ENCODE peak calls at places on chromosome 17, in five cellular contexts. E is IMR-90, S is Karpas-422, V is neuronal stem cell, D is endothelial cell of umbilical vein. P is an unnamed sample.

GRCh38 chr17:80943346-80944145 is 48.1 kb upstream of the CHMP6 start:
- DNase-seq in E (no peak), V (no peak), S (no peak), D (no peak), P (no peak)

GRCh38 chr17:11557727-11558452 is 40.4 kb upstream of the DNAH9 start:
- DNase-seq in E (no peak), V (no peak), D (no peak), S (no peak), P (no peak)

GRCh38 chr17:17414316-17414937 is 62.4 kb upstream of the MED9 start:
- DNase-seq in D (no peak), E (peak), S (no peak), V (no peak), P (no peak)

GRCh38 chr17:59753522-59754467 is 46.3 kb downstream of the VMP1 start:
- DNase-seq in V (peak), S (peak), D (peak), E (peak), P (peak)

GRCh38 chr17:51841669-51842068 is 316.8 kb downstream of the CA10 start:
- DNase-seq in V (no peak), D (no peak), E (no peak), S (no peak), P (no peak)

GRCh38 chr17:691423-691822 is 23.2 kb downstream of the VPS53 start:
- DNase-seq in V (no peak), D (no peak), S (no peak), E (peak), P (no peak)

GRCh38 chr17:62826956-62827355 is 18.8 kb upstream of the MARCHF10 start:
- DNase-seq in S (no peak), E (peak), V (no peak), D (no peak), P (no peak)

GRCh38 chr17:35743911-35744328 is 9.1 kb downstream of the GAS2L2 start:
- DNase-seq in S (peak), D (peak), V (no peak), E (peak), P (peak)

GRCh38 chr17:15954222-15954621 is 9.3 kb downstream of the ADORA2B start:
- DNase-seq in E (peak), D (peak), V (no peak), S (no peak), P (no peak)

GRCh38 chr17:82808921-82809905 is 30.6 kb downstream of the ZNF750 start:
- DNase-seq in S (no peak), E (peak), D (no peak), V (no peak), P (no peak)

GRCh38 chr17:47692895-47693666 is 880 bp upstream of the TBKBP1 start:
- DNase-seq in S (no peak), E (no peak), D (peak), V (no peak), P (peak)
- H2AFZ ChIP-seq in S (peak), E (peak), D (peak), V (peak), P (peak)

GRCh38 chr17:61554209-61554608 is 36.8 kb downstream of the NACA2 start:
- DNase-seq in V (no peak), D (no peak), S (no peak), E (no peak), P (no peak)
- H2AFZ ChIP-seq in V (no peak), D (no peak), S (no peak), E (no peak), P (peak)

GRCh38 chr17:79866791-79867190 is 27.6 kb upstream of the CBX4 start:
- DNase-seq in D (no peak), E (no peak), S (no peak), V (no peak), P (no peak)
- H2AFZ ChIP-seq in D (no peak), E (no peak), S (no peak), V (no peak), P (no peak)

DNA sequence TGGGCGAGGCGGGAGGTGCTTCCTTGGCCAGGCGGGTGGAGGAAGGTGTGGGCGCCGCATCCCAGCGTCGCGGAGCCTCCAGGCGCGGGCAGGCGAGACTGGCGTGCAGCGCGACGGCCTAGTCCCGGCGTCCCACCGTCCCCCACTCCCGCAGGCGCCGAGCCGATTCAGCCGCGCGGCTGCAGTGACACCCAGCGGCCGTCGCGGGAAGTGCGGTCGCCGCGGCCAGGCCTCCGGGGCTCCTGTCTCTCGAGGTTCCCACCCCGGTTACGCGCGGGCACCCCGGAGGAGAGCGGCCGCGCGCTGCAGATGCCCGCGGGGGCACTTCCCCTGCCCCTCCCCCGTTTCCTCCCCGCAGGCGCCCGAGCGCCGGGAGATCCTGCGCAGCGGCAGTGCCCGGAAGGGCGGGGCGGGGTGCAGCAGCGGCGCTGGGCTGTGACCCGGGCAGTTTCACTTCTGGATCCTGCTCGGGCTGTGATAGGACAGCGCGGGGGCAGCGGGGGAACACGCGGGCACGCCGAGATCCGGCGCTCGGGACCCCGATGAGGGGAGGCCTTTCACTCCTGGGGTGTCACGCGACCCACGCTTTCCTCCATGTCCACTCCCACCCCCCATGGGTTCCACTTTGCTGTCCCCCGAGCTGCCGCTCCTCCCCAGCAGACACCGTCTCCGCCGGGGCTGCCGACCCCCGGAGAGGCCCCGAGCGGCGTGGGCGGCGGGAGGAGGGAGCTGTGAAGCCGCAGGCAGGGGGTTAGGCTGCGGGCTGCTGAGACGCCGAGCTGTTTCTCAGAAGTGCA is 16.6 kb downstream of the GRB7 start:
- DNase-seq in D (peak), E (peak), S (peak), V (peak), P (peak)
- H2AFZ ChIP-seq in D (peak), E (peak), S (peak), V (peak), P (peak)

GRCh38 chr17:8016632-8017424 is 14.4 kb downstream of the GUCY2D start:
- DNase-seq in S (peak), E (no peak), V (peak), D (peak), P (peak)
- H2AFZ ChIP-seq in S (no peak), E (peak), V (peak), D (no peak), P (no peak)

GRCh38 chr17:58245428-58246103 is 7.2 kb downstream of the LPO start:
- DNase-seq in D (no peak), E (peak), S (no peak), V (no peak), P (no peak)
- H2AFZ ChIP-seq in D (no peak), E (no peak), S (no peak), V (no peak), P (no peak)

DNA sequence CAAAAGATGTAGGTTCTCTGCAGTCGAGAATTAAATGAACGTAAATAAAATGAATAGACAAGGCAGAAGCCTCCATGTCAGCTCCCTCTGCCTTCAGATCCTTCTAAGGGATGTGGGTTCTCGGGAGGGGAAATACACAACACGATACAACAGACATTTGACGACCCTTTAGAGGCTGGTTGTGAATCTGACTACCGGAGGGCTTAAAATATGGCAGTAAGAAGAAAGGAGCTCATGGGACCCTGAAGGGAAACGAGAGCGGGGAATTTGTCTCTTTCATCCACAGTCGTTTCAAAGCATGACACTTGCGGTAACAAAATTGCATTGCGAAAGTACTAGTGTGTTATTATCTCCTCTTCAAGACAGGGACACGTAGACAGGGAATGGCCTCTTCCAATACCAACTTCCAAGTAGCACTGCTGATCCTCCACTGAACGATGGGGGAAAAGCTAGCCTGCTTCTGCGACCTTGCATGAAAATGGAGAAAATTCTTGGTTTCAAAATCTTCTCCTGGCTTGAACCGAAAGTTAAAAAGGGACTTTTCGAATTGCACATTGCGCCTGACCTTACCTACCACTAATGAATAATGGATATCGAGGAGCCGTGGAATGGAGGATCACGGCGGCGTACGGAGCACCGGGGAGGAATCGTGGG is 1.2 kb upstream of the TNRC6C start:
- DNase-seq in S (no peak), D (peak), V (no peak), E (peak), P (peak)
- H2AFZ ChIP-seq in S (no peak), D (peak), V (peak), E (peak), P (peak)

DNA sequence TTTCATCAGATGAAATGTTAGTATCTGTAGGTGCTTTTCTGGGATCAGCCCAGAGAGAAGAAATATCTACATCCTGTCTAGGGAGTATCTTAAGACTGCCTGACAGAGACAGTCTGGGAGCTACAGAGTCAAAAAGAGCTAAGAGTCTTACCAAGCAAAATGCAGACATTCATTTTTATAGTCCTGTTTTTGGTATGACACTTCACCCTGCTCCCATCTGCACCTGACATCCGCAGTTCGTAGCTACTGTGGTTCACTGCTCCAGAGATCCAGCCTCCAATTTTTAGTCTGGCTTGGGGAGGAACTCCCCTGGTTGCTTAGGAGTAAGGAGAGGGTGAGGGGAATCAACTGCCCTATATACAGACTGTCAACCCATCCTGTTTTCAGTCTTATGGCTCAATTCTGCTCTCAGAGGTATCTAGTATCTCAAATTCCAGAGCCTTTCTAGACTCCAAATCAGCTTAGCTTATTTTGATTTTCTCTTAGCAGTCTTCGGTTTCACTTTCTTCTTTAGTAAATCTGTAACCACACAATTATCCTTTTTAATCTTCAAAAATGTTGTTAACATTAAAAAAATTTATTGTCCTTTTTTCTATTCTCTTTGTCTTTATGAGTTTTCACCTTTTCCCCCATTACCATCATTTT is 97.8 kb downstream of the TMEM100 start:
- DNase-seq in E (no peak), V (no peak), D (no peak), S (no peak), P (no peak)
- H2AFZ ChIP-seq in E (no peak), V (no peak), D (no peak), S (no peak), P (no peak)

GRCh38 chr17:68456529-68457167 is 648 bp downstream of the WIPI1 start:
- DNase-seq in D (peak), E (peak), V (peak), S (no peak), P (no peak)

GRCh38 chr17:68457168-68457538 is at the start of gene WIPI1:
- DNase-seq in V (no peak), D (peak), E (no peak), S (peak), P (peak)

GRCh38 chr17:68459030-68459376 is 1.7 kb upstream of the WIPI1 start:
- DNase-seq in D (no peak), V (no peak), S (no peak), E (no peak), P (peak)

GRCh38 chr17:68458260-68459029 is 1.1 kb upstream of the WIPI1 start:
- DNase-seq in S (no peak), E (no peak), V (no peak), D (no peak), P (peak)

GRCh38 chr17:68457539-68458259 is 403 bp upstream of the WIPI1 start:
- DNase-seq in D (peak), E (peak), S (peak), V (peak), P (peak)
- H2AFZ ChIP-seq in D (peak), E (peak), S (peak), V (peak), P (peak)